ENCODE peak calls at places on chromosomes 12 and 14, in five cellular contexts. One of them, this sample, is unnamed.
A peak's percentile ranks its signal among the peaks of the same experiment; 100 is the strongest.

GRCh38 chr14:59337151-59337611 is 128.0 kb downstream of the GPR135 start:
- DNase-seq in BJ: no peak
- DNase-seq in SW480: no peak
- DNase-seq in HCT116: no peak
- DNase-seq in NCI-H187 treated with DMSO at 0.1 percent for 48 hours: no peak
- DNase-seq in this sample: no peak

GRCh38 chr12:132314516-132315233 is 14.7 kb downstream of the GALNT9 start:
- DNase-seq in BJ: no peak
- DNase-seq in SW480: no peak
- DNase-seq in HCT116: no peak
- DNase-seq in NCI-H187 treated with DMSO at 0.1 percent for 48 hours: no peak
- DNase-seq in this sample: no peak

GRCh38 chr12:98397323-98398105 is 117.9 kb upstream of the TMPO start:
- DNase-seq in BJ: no peak
- DNase-seq in SW480: peak; percentile 72
- DNase-seq in HCT116: peak; percentile 80
- DNase-seq in NCI-H187 treated with DMSO at 0.1 percent for 48 hours: peak; percentile 52
- DNase-seq in this sample: peak; percentile 68

GRCh38 chr12:129887047-129887568 is 16.7 kb downstream of the TMEM132D start:
- DNase-seq in BJ: no peak
- DNase-seq in SW480: peak; percentile 34
- DNase-seq in HCT116: no peak
- DNase-seq in NCI-H187 treated with DMSO at 0.1 percent for 48 hours: peak; percentile 91
- DNase-seq in this sample: no peak

GRCh38 chr14:42229294-42229693 is 622.6 kb downstream of the LRFN5 start:
- DNase-seq in BJ: no peak
- DNase-seq in SW480: no peak
- DNase-seq in HCT116: no peak
- DNase-seq in NCI-H187 treated with DMSO at 0.1 percent for 48 hours: no peak
- DNase-seq in this sample: no peak

GRCh38 chr14:73245401-73246325 is 8.4 kb downstream of the PAPLN start:
- DNase-seq in BJ: no peak
- DNase-seq in SW480: no peak
- DNase-seq in HCT116: no peak
- DNase-seq in NCI-H187 treated with DMSO at 0.1 percent for 48 hours: no peak
- DNase-seq in this sample: no peak

GRCh38 chr14:96192049-96192448 is 12.6 kb upstream of the BDKRB2 start:
- DNase-seq in BJ: no peak
- DNase-seq in SW480: no peak
- DNase-seq in HCT116: no peak
- DNase-seq in NCI-H187 treated with DMSO at 0.1 percent for 48 hours: no peak
- DNase-seq in this sample: no peak

GRCh38 chr12:52921488-52922165 is 16.8 kb upstream of the KRT8 start:
- DNase-seq in BJ: no peak
- DNase-seq in SW480: no peak
- DNase-seq in HCT116: no peak
- DNase-seq in NCI-H187 treated with DMSO at 0.1 percent for 48 hours: no peak
- DNase-seq in this sample: no peak

GRCh38 chr14:24207625-24208024 is 2.1 kb downstream of the TSSK4 start:
- DNase-seq in BJ: no peak
- DNase-seq in SW480: no peak
- DNase-seq in HCT116: no peak
- DNase-seq in NCI-H187 treated with DMSO at 0.1 percent for 48 hours: no peak
- DNase-seq in this sample: no peak

GRCh38 chr12:33000016-33000415 is 103.4 kb upstream of the PKP2 start:
- DNase-seq in BJ: no peak
- DNase-seq in SW480: no peak
- DNase-seq in HCT116: no peak
- DNase-seq in NCI-H187 treated with DMSO at 0.1 percent for 48 hours: no peak
- DNase-seq in this sample: no peak

GRCh38 chr12:3885179-3886094 is 12.2 kb upstream of the PARP11 start:
- DNase-seq in BJ: no peak
- DNase-seq in SW480: peak; percentile 51
- DNase-seq in HCT116: peak; percentile 8
- DNase-seq in NCI-H187 treated with DMSO at 0.1 percent for 48 hours: no peak
- DNase-seq in this sample: no peak

GRCh38 chr12:52539024-52539820 is 13.7 kb downstream of the KRT71 start:
- DNase-seq in BJ: peak; percentile 77
- DNase-seq in SW480: peak; percentile 55
- DNase-seq in HCT116: no peak
- DNase-seq in NCI-H187 treated with DMSO at 0.1 percent for 48 hours: peak; percentile 66
- DNase-seq in this sample: no peak

GRCh38 chr14:93173943-93174395 is 10.7 kb downstream of the MOAP1 start:
- DNase-seq in BJ: no peak
- DNase-seq in SW480: no peak
- DNase-seq in HCT116: no peak
- DNase-seq in NCI-H187 treated with DMSO at 0.1 percent for 48 hours: no peak
- DNase-seq in this sample: no peak

GRCh38 chr14:88630565-88630964 is 67.7 kb downstream of the ZC3H14 start:
- DNase-seq in BJ: peak; percentile 19
- DNase-seq in SW480: no peak
- DNase-seq in HCT116: no peak
- DNase-seq in NCI-H187 treated with DMSO at 0.1 percent for 48 hours: no peak
- DNase-seq in this sample: no peak

GRCh38 chr12:49828143-49829091 is at the start of gene NCKAP5L:
- DNase-seq in BJ: peak; percentile 74
- DNase-seq in SW480: peak; percentile 96
- DNase-seq in HCT116: peak; percentile 82
- DNase-seq in NCI-H187 treated with DMSO at 0.1 percent for 48 hours: peak; percentile 40
- DNase-seq in this sample: peak; percentile 68

GRCh38 chr12:64560395-64561301 is 49.6 kb upstream of the RASSF3 start:
- DNase-seq in BJ: peak; percentile 98
- DNase-seq in SW480: peak; percentile 72
- DNase-seq in HCT116: peak; percentile 8
- DNase-seq in NCI-H187 treated with DMSO at 0.1 percent for 48 hours: no peak
- DNase-seq in this sample: peak; percentile 44

GRCh38 chr12:109578330-109578927 is 4.8 kb downstream of the MVK start:
- DNase-seq in BJ: no peak
- DNase-seq in SW480: no peak
- DNase-seq in HCT116: no peak
- DNase-seq in NCI-H187 treated with DMSO at 0.1 percent for 48 hours: no peak
- DNase-seq in this sample: no peak

GRCh38 chr14:55731881-55732498 is 152.0 kb downstream of the KTN1 start:
- DNase-seq in BJ: no peak
- DNase-seq in SW480: no peak
- DNase-seq in HCT116: peak; percentile 12
- DNase-seq in NCI-H187 treated with DMSO at 0.1 percent for 48 hours: no peak
- DNase-seq in this sample: peak; percentile 34

GRCh38 chr12:13348464-13348863 is 151.9 kb downstream of the EMP1 start:
- DNase-seq in BJ: no peak
- DNase-seq in SW480: no peak
- DNase-seq in HCT116: no peak
- DNase-seq in NCI-H187 treated with DMSO at 0.1 percent for 48 hours: no peak
- DNase-seq in this sample: no peak

GRCh38 chr14:103803661-103804060 is 43.7 kb downstream of the PPP1R13B start:
- DNase-seq in BJ: no peak
- DNase-seq in SW480: no peak
- DNase-seq in HCT116: no peak
- DNase-seq in NCI-H187 treated with DMSO at 0.1 percent for 48 hours: no peak
- DNase-seq in this sample: no peak

GRCh38 chr14:97120204-97121120 is 323.3 kb downstream of the VRK1 start:
- DNase-seq in BJ: no peak
- DNase-seq in SW480: no peak
- DNase-seq in HCT116: no peak
- DNase-seq in NCI-H187 treated with DMSO at 0.1 percent for 48 hours: no peak
- DNase-seq in this sample: no peak

GRCh38 chr14:90354551-90355298 is 23.0 kb upstream of the NRDE2 start:
- DNase-seq in BJ: no peak
- DNase-seq in SW480: no peak
- DNase-seq in HCT116: no peak
- DNase-seq in NCI-H187 treated with DMSO at 0.1 percent for 48 hours: no peak
- DNase-seq in this sample: no peak

GRCh38 chr14:75267141-75267601 is 11.5 kb upstream of the FOS start:
- DNase-seq in BJ: peak; percentile 81
- DNase-seq in SW480: no peak
- DNase-seq in HCT116: no peak
- DNase-seq in NCI-H187 treated with DMSO at 0.1 percent for 48 hours: no peak
- DNase-seq in this sample: no peak

GRCh38 chr14:22433059-22433458 is 156.0 kb downstream of the DAD1 start:
- DNase-seq in BJ: no peak
- DNase-seq in SW480: no peak
- DNase-seq in HCT116: no peak
- DNase-seq in NCI-H187 treated with DMSO at 0.1 percent for 48 hours: no peak
- DNase-seq in this sample: no peak

GRCh38 chr14:104877806-104878550 is 12.9 kb downstream of the CEP170B start:
- DNase-seq in BJ: no peak
- DNase-seq in SW480: no peak
- DNase-seq in HCT116: no peak
- DNase-seq in NCI-H187 treated with DMSO at 0.1 percent for 48 hours: no peak
- DNase-seq in this sample: no peak

GRCh38 chr12:124768462-124769165 is 95.0 kb downstream of the SCARB1 start:
- DNase-seq in BJ: no peak
- DNase-seq in SW480: no peak
- DNase-seq in HCT116: no peak
- DNase-seq in NCI-H187 treated with DMSO at 0.1 percent for 48 hours: no peak
- DNase-seq in this sample: no peak

GRCh38 chr12:41932028-41932427 is 212.6 kb downstream of the GXYLT1 start:
- DNase-seq in BJ: no peak
- DNase-seq in SW480: no peak
- DNase-seq in HCT116: no peak
- DNase-seq in NCI-H187 treated with DMSO at 0.1 percent for 48 hours: no peak
- DNase-seq in this sample: no peak

GRCh38 chr12:49273726-49274395 is 9.0 kb downstream of the TUBA1C start:
- DNase-seq in BJ: no peak
- DNase-seq in SW480: no peak
- DNase-seq in HCT116: no peak
- DNase-seq in NCI-H187 treated with DMSO at 0.1 percent for 48 hours: no peak
- DNase-seq in this sample: no peak

GRCh38 chr14:76902591-76902990 is 76.4 kb downstream of the LRRC74A start:
- DNase-seq in BJ: no peak
- DNase-seq in SW480: no peak
- DNase-seq in HCT116: no peak
- DNase-seq in NCI-H187 treated with DMSO at 0.1 percent for 48 hours: no peak
- DNase-seq in this sample: no peak

This sample was measured in glomerular endothelial cell.